ENCODE peak calls at places on chromosomes 4 and X, in seven cellular contexts. One of them, this sample, is unnamed.

GRCh38 chrX:81082649-81083048 is 119.1 kb downstream of the HMGN5 start:
- DNase-seq in activated CD4-positive, alpha-beta T cell treated with anti-CD3 and anti-CD28 coated beads for 48 hours: no peak
- DNase-seq in activated B cell treated with CpG ODN at 0.5 μM for 24 hours: no peak
- DNase-seq in Peyer's patch: no peak
- DNase-seq in LHCN-M2: no peak
- DNase-seq in activated CD8-positive, alpha-beta memory T cell treated with anti-CD3 and anti-CD28 coated beads for 4 hours: no peak
- DNase-seq in ovary: no peak
- DNase-seq in this sample: no peak

GRCh38 chr4:110449947-110450346 is 26.0 kb upstream of the ENPEP start:
- DNase-seq in activated B cell treated with CpG ODN at 0.5 μM for 24 hours: no peak
- DNase-seq in Peyer's patch: no peak
- DNase-seq in LHCN-M2: no peak
- DNase-seq in activated CD4-positive, alpha-beta T cell treated with anti-CD3 and anti-CD28 coated beads for 48 hours: no peak
- DNase-seq in ovary: no peak
- DNase-seq in activated CD8-positive, alpha-beta memory T cell treated with anti-CD3 and anti-CD28 coated beads for 4 hours: no peak
- DNase-seq in this sample: no peak

GRCh38 chrX:103879339-103879738 is 47.3 kb upstream of the RAB9B start:
- DNase-seq in activated CD8-positive, alpha-beta memory T cell treated with anti-CD3 and anti-CD28 coated beads for 4 hours: no peak
- DNase-seq in ovary: no peak
- DNase-seq in activated CD4-positive, alpha-beta T cell treated with anti-CD3 and anti-CD28 coated beads for 48 hours: no peak
- DNase-seq in LHCN-M2: peak; percentile 8
- DNase-seq in activated B cell treated with CpG ODN at 0.5 μM for 24 hours: no peak
- DNase-seq in Peyer's patch: no peak
- DNase-seq in this sample: peak; percentile 75

GRCh38 chrX:143940119-143940518 is 56.2 kb downstream of the UBE2NL start:
- DNase-seq in activated CD8-positive, alpha-beta memory T cell treated with anti-CD3 and anti-CD28 coated beads for 4 hours: no peak
- DNase-seq in ovary: no peak
- DNase-seq in activated CD4-positive, alpha-beta T cell treated with anti-CD3 and anti-CD28 coated beads for 48 hours: no peak
- DNase-seq in LHCN-M2: no peak
- DNase-seq in activated B cell treated with CpG ODN at 0.5 μM for 24 hours: no peak
- DNase-seq in Peyer's patch: no peak
- DNase-seq in this sample: no peak

GRCh38 chr4:183204793-183205192 is 105.7 kb downstream of the WWC2 start:
- DNase-seq in activated CD8-positive, alpha-beta memory T cell treated with anti-CD3 and anti-CD28 coated beads for 4 hours: no peak
- DNase-seq in ovary: no peak
- DNase-seq in Peyer's patch: no peak
- DNase-seq in activated B cell treated with CpG ODN at 0.5 μM for 24 hours: no peak
- DNase-seq in activated CD4-positive, alpha-beta T cell treated with anti-CD3 and anti-CD28 coated beads for 48 hours: no peak
- DNase-seq in LHCN-M2: no peak
- DNase-seq in this sample: no peak

GRCh38 chr4:72136429-72136828 is 104.6 kb downstream of the NPFFR2 start:
- DNase-seq in activated CD8-positive, alpha-beta memory T cell treated with anti-CD3 and anti-CD28 coated beads for 4 hours: no peak
- DNase-seq in activated CD4-positive, alpha-beta T cell treated with anti-CD3 and anti-CD28 coated beads for 48 hours: no peak
- DNase-seq in Peyer's patch: no peak
- DNase-seq in activated B cell treated with CpG ODN at 0.5 μM for 24 hours: no peak
- DNase-seq in LHCN-M2: no peak
- DNase-seq in ovary: no peak
- DNase-seq in this sample: peak; percentile 42

GRCh38 chr4:41358626-41359025 is 101.9 kb downstream of the UCHL1 start:
- DNase-seq in ovary: no peak
- DNase-seq in activated CD4-positive, alpha-beta T cell treated with anti-CD3 and anti-CD28 coated beads for 48 hours: no peak
- DNase-seq in activated B cell treated with CpG ODN at 0.5 μM for 24 hours: no peak
- DNase-seq in Peyer's patch: no peak
- DNase-seq in activated CD8-positive, alpha-beta memory T cell treated with anti-CD3 and anti-CD28 coated beads for 4 hours: no peak
- DNase-seq in LHCN-M2: no peak
- DNase-seq in this sample: no peak

GRCh38 chr4:184310171-184310567 is 92.5 kb upstream of the ENPP6 start:
- DNase-seq in activated B cell treated with CpG ODN at 0.5 μM for 24 hours: no peak
- DNase-seq in activated CD8-positive, alpha-beta memory T cell treated with anti-CD3 and anti-CD28 coated beads for 4 hours: no peak
- DNase-seq in activated CD4-positive, alpha-beta T cell treated with anti-CD3 and anti-CD28 coated beads for 48 hours: peak; percentile 57
- DNase-seq in LHCN-M2: no peak
- DNase-seq in Peyer's patch: peak; percentile 55
- DNase-seq in ovary: no peak
- DNase-seq in this sample: no peak

GRCh38 chr4:24686866-24687672 is 102.7 kb upstream of the DHX15 start:
- DNase-seq in activated B cell treated with CpG ODN at 0.5 μM for 24 hours: no peak
- DNase-seq in activated CD4-positive, alpha-beta T cell treated with anti-CD3 and anti-CD28 coated beads for 48 hours: peak; percentile 54
- DNase-seq in LHCN-M2: no peak
- DNase-seq in activated CD8-positive, alpha-beta memory T cell treated with anti-CD3 and anti-CD28 coated beads for 4 hours: no peak
- DNase-seq in Peyer's patch: no peak
- DNase-seq in ovary: no peak
- DNase-seq in this sample: no peak

GRCh38 chr4:8289956-8290700 is 20.6 kb downstream of the HTRA3 start:
- DNase-seq in ovary: peak; percentile 8
- DNase-seq in activated CD8-positive, alpha-beta memory T cell treated with anti-CD3 and anti-CD28 coated beads for 4 hours: no peak
- DNase-seq in activated CD4-positive, alpha-beta T cell treated with anti-CD3 and anti-CD28 coated beads for 48 hours: no peak
- DNase-seq in LHCN-M2: no peak
- DNase-seq in Peyer's patch: no peak
- DNase-seq in activated B cell treated with CpG ODN at 0.5 μM for 24 hours: no peak
- DNase-seq in this sample: no peak

GRCh38 chr4:101044766-101045165 is 302.6 kb downstream of the PPP3CA start:
- DNase-seq in LHCN-M2: no peak
- DNase-seq in ovary: no peak
- DNase-seq in activated CD4-positive, alpha-beta T cell treated with anti-CD3 and anti-CD28 coated beads for 48 hours: no peak
- DNase-seq in activated CD8-positive, alpha-beta memory T cell treated with anti-CD3 and anti-CD28 coated beads for 4 hours: no peak
- DNase-seq in activated B cell treated with CpG ODN at 0.5 μM for 24 hours: no peak
- DNase-seq in Peyer's patch: no peak
- DNase-seq in this sample: no peak

GRCh38 chr4:8071741-8072140 is 86.9 kb downstream of the ABLIM2 start:
- DNase-seq in activated CD4-positive, alpha-beta T cell treated with anti-CD3 and anti-CD28 coated beads for 48 hours: no peak
- DNase-seq in LHCN-M2: no peak
- DNase-seq in activated CD8-positive, alpha-beta memory T cell treated with anti-CD3 and anti-CD28 coated beads for 4 hours: no peak
- DNase-seq in ovary: no peak
- DNase-seq in Peyer's patch: no peak
- DNase-seq in activated B cell treated with CpG ODN at 0.5 μM for 24 hours: no peak
- DNase-seq in this sample: no peak

GRCh38 chrX:9907645-9908387 is 59.3 kb upstream of the CLDN34 start:
- DNase-seq in activated CD8-positive, alpha-beta memory T cell treated with anti-CD3 and anti-CD28 coated beads for 4 hours: no peak
- DNase-seq in Peyer's patch: no peak
- DNase-seq in activated CD4-positive, alpha-beta T cell treated with anti-CD3 and anti-CD28 coated beads for 48 hours: no peak
- DNase-seq in activated B cell treated with CpG ODN at 0.5 μM for 24 hours: no peak
- DNase-seq in LHCN-M2: peak; percentile 69
- DNase-seq in ovary: no peak
- DNase-seq in this sample: peak; percentile 4

GRCh38 chrX:45596190-45596808 is 395.6 kb upstream of the DIPK2B start:
- DNase-seq in ovary: no peak
- DNase-seq in LHCN-M2: peak; percentile 49
- DNase-seq in activated B cell treated with CpG ODN at 0.5 μM for 24 hours: no peak
- DNase-seq in activated CD4-positive, alpha-beta T cell treated with anti-CD3 and anti-CD28 coated beads for 48 hours: no peak
- DNase-seq in activated CD8-positive, alpha-beta memory T cell treated with anti-CD3 and anti-CD28 coated beads for 4 hours: no peak
- DNase-seq in Peyer's patch: no peak
- DNase-seq in this sample: no peak

GRCh38 chr4:93788712-93789111 is 39.8 kb upstream of the ATOH1 start:
- DNase-seq in LHCN-M2: peak; percentile 10
- DNase-seq in activated CD8-positive, alpha-beta memory T cell treated with anti-CD3 and anti-CD28 coated beads for 4 hours: no peak
- DNase-seq in Peyer's patch: no peak
- DNase-seq in ovary: no peak
- DNase-seq in activated CD4-positive, alpha-beta T cell treated with anti-CD3 and anti-CD28 coated beads for 48 hours: no peak
- DNase-seq in activated B cell treated with CpG ODN at 0.5 μM for 24 hours: no peak
- DNase-seq in this sample: no peak

GRCh38 chrX:74902806-74903205 is 22.4 kb downstream of the NEXMIF start:
- DNase-seq in LHCN-M2: no peak
- DNase-seq in Peyer's patch: no peak
- DNase-seq in ovary: no peak
- DNase-seq in activated CD4-positive, alpha-beta T cell treated with anti-CD3 and anti-CD28 coated beads for 48 hours: no peak
- DNase-seq in activated B cell treated with CpG ODN at 0.5 μM for 24 hours: no peak
- DNase-seq in activated CD8-positive, alpha-beta memory T cell treated with anti-CD3 and anti-CD28 coated beads for 4 hours: no peak
- DNase-seq in this sample: no peak

GRCh38 chrX:132423323-132423722 is 65.5 kb downstream of the MBNL3 start:
- DNase-seq in ovary: no peak
- DNase-seq in LHCN-M2: no peak
- DNase-seq in activated CD8-positive, alpha-beta memory T cell treated with anti-CD3 and anti-CD28 coated beads for 4 hours: no peak
- DNase-seq in activated CD4-positive, alpha-beta T cell treated with anti-CD3 and anti-CD28 coated beads for 48 hours: no peak
- DNase-seq in Peyer's patch: no peak
- DNase-seq in activated B cell treated with CpG ODN at 0.5 μM for 24 hours: no peak
- DNase-seq in this sample: no peak

GRCh38 chrX:102546818-102547493 is 30.4 kb upstream of the TMSB15A start:
- DNase-seq in ovary: no peak
- DNase-seq in activated CD8-positive, alpha-beta memory T cell treated with anti-CD3 and anti-CD28 coated beads for 4 hours: no peak
- DNase-seq in LHCN-M2: peak; percentile 9
- DNase-seq in activated CD4-positive, alpha-beta T cell treated with anti-CD3 and anti-CD28 coated beads for 48 hours: peak; percentile 8
- DNase-seq in Peyer's patch: no peak
- DNase-seq in activated B cell treated with CpG ODN at 0.5 μM for 24 hours: no peak
- DNase-seq in this sample: no peak

GRCh38 chrX:129980043-129980442 is 2.4 kb upstream of the BCORL1 start:
- DNase-seq in LHCN-M2: no peak
- DNase-seq in Peyer's patch: peak; percentile 59
- DNase-seq in ovary: peak; percentile 69
- DNase-seq in activated CD8-positive, alpha-beta memory T cell treated with anti-CD3 and anti-CD28 coated beads for 4 hours: no peak
- DNase-seq in activated B cell treated with CpG ODN at 0.5 μM for 24 hours: peak; percentile 20
- DNase-seq in activated CD4-positive, alpha-beta T cell treated with anti-CD3 and anti-CD28 coated beads for 48 hours: peak; percentile 33
- DNase-seq in this sample: no peak

GRCh38 chr4:42278709-42279324 is 118.5 kb upstream of the SHISA3 start:
- DNase-seq in activated CD8-positive, alpha-beta memory T cell treated with anti-CD3 and anti-CD28 coated beads for 4 hours: no peak
- DNase-seq in LHCN-M2: no peak
- DNase-seq in ovary: no peak
- DNase-seq in Peyer's patch: no peak
- DNase-seq in activated CD4-positive, alpha-beta T cell treated with anti-CD3 and anti-CD28 coated beads for 48 hours: no peak
- DNase-seq in activated B cell treated with CpG ODN at 0.5 μM for 24 hours: no peak
- DNase-seq in this sample: no peak